ENCODE peak calls at places on chromosome 1, in four cellular contexts. W is OCI-LY7, X is IMR-90, P is cardiac muscle cell. S is an unnamed sample.

GRCh38 chr1:208850441-208850840 is 606.3 kb upstream of the PLXNA2 start:
- DNase-seq in W (no peak), X (no peak), P (no peak), S (no peak)

GRCh38 chr1:20035114-20035513 is 34.9 kb upstream of the PLA2G5 start:
- DNase-seq in W (no peak), X (no peak), P (no peak), S (no peak)

GRCh38 chr1:37809942-37810341 is 1.9 kb upstream of the YRDC start:
- DNase-seq in W (no peak), X (no peak), P (no peak), S (no peak)

GRCh38 chr1:245788886-245789285 is 634.1 kb downstream of the KIF26B start:
- DNase-seq in W (no peak), X (no peak), P (no peak), S (no peak)

GRCh38 chr1:212685429-212685828 is 14.2 kb downstream of the BATF3 start:
- DNase-seq in W (no peak), X (no peak), P (no peak), S (no peak)

GRCh38 chr1:170351368-170351946 is 180.5 kb upstream of the GORAB start:
- DNase-seq in W (no peak), X (no peak), P (no peak), S (no peak)

GRCh38 chr1:114610546-114611245 is 29.3 kb upstream of the BCAS2 start:
- DNase-seq in W (no peak), X (peak), P (no peak), S (no peak)

GRCh38 chr1:42177551-42177981 is 13.0 kb upstream of the GUCA2A start:
- DNase-seq in W (no peak), X (peak), P (no peak), S (no peak)

GRCh38 chr1:112702420-112703261 is 4.3 kb downstream of the RHOC start:
- DNase-seq in W (no peak), X (no peak), P (no peak), S (no peak)

GRCh38 chr1:156928043-156928602 is 7.7 kb downstream of the LRRC71 start:
- DNase-seq in W (no peak), X (no peak), P (no peak), S (no peak)

GRCh38 chr1:247373721-247374141 is 42.1 kb upstream of the ZNF496 start:
- DNase-seq in W (peak), X (peak), P (peak), S (peak)

GRCh38 chr1:71948561-71948960 is 333.8 kb downstream of the NEGR1 start:
- DNase-seq in W (no peak), X (no peak), P (no peak), S (no peak)

GRCh38 chr1:235049217-235049616 is 79.4 kb downstream of the TOMM20 start:
- DNase-seq in W (no peak), X (no peak), P (no peak), S (no peak)

GRCh38 chr1:234170622-234171021 is 202.6 kb upstream of the COA6 start:
- DNase-seq in W (no peak), X (no peak), P (no peak), S (no peak)

GRCh38 chr1:53390261-53390660 is 62.4 kb upstream of the LRP8 start:
- DNase-seq in W (peak), X (no peak), P (no peak), S (peak)

GRCh38 chr1:20551945-20552727 is at the start of gene FAM43B:
- DNase-seq in W (no peak), X (no peak), P (peak), S (peak)

GRCh38 chr1:52294580-52294979 is 71.4 kb downstream of the CC2D1B start:
- DNase-seq in W (no peak), X (peak), P (no peak), S (no peak)

GRCh38 chr1:188127507-188127906 is 1298.8 kb downstream of the PLA2G4A start:
- DNase-seq in W (no peak), X (no peak), P (no peak), S (no peak)

GRCh38 chr1:204429746-204430145 is 18.1 kb upstream of the PPP1R15B start:
- DNase-seq in W (no peak), X (no peak), P (no peak), S (no peak)

GRCh38 chr1:106937104-106937503 is 119.4 kb upstream of the PRMT6 start:
- DNase-seq in W (no peak), X (peak), P (no peak), S (no peak)

GRCh38 chr1:184150776-184151531 is 99.4 kb downstream of the TSEN15 start:
- DNase-seq in W (no peak), X (peak), P (no peak), S (no peak)

GRCh38 chr1:24910751-24911650 is 19.1 kb downstream of the RUNX3 start:
- DNase-seq in W (no peak), X (peak), P (no peak), S (no peak)

GRCh38 chr1:24911651-24912144 is 18.4 kb downstream of the RUNX3 start:
- DNase-seq in W (no peak), X (no peak), P (no peak), S (no peak)

GRCh38 chr1:24910210-24910609 is 19.9 kb downstream of the RUNX3 start:
- DNase-seq in W (no peak), X (no peak), P (no peak), S (no peak)

GRCh38 chr1:24908591-24909259 is 21.4 kb downstream of the RUNX3 start:
- DNase-seq in W (no peak), X (no peak), P (no peak), S (no peak)

GRCh38 chr1:24909388-24909898 is 20.6 kb downstream of the RUNX3 start:
- DNase-seq in W (no peak), X (peak), P (peak), S (peak)
- H3K27ac ChIP-seq in W (no peak), X (no peak), P (no peak), S (no peak)

GRCh38 chr1:213982814-213983588 is 4.8 kb upstream of the PROX1 start:
- DNase-seq in W (no peak), X (no peak), P (peak), S (peak)
- H3K27ac ChIP-seq in W (no peak), X (no peak), P (no peak), S (peak)

GRCh38 chr1:31445951-31446350 is 32.9 kb downstream of the SERINC2 start:
- DNase-seq in W (no peak), X (no peak), P (no peak), S (no peak)
- H3K27ac ChIP-seq in W (no peak), X (no peak), P (no peak), S (no peak)

DNA sequence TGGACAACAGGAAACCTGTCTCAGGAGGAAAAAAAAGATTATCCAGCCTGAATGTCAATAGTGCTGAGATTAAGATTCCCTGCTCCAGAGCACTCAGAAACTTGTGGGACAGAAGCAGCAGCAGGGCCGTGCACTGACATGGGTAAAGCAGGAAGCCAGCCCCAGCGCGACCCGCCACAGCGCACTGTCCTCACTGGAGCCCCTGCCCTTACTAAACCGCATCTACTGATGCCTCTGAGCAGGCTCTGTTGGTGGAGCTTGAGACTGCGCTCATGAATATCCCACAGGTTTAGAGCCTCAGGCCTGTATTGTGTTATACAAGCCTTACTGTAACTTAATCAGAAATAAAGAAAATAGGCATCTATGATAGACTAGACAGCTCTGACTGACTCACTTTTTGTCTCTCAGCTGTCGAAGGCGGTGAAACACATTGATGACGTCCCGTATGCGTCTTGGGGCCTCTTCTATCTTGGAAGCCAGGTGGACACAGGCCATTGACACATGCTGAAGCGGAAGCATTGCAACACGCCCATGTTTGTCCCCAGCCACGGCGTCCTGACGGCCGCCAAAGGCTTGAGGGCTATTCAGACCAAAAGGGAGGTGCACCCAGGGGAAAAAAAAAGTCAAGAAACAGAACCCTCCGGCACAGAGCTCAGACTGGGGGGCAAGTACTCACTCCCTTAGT is 1.2 kb downstream of the CCNL2 start:
- DNase-seq in W (no peak), X (peak), P (no peak), S (no peak)
- H3K27ac ChIP-seq in W (peak), X (peak), P (peak), S (no peak)

GRCh38 chr1:63643517-63643916 is 50.3 kb downstream of the PGM1 start:
- DNase-seq in W (no peak), X (no peak), P (no peak), S (no peak)
- H3K27ac ChIP-seq in W (no peak), X (no peak), P (peak), S (no peak)

GRCh38 chr1:108953452-108953851 is 9.8 kb downstream of the CLCC1 start:
- DNase-seq in W (no peak), X (no peak), P (no peak), S (no peak)
- H3K27ac ChIP-seq in W (no peak), X (no peak), P (no peak), S (no peak)

DNA sequence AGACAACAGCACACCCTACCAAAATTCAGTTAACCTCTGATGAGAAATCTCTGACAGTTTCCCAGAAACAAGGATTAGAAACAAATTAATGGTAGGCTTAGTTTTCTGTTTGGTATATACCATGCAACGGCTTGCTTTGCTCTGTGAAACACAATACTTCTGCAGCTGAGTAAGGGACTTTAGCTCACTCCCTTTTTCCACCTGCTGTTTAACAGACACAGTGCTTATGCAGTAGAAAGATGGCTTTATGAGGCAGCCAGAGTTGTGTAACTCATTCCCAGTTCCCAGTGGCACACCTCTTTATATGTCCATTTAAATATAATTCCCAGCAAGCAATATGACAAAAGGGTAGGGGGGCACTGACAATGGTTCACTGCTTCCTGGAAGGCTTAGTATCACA is 124.0 kb downstream of the PIGK start:
- DNase-seq in W (no peak), X (no peak), P (no peak), S (no peak)
- H3K27ac ChIP-seq in W (no peak), X (no peak), P (no peak), S (no peak)

DNA sequence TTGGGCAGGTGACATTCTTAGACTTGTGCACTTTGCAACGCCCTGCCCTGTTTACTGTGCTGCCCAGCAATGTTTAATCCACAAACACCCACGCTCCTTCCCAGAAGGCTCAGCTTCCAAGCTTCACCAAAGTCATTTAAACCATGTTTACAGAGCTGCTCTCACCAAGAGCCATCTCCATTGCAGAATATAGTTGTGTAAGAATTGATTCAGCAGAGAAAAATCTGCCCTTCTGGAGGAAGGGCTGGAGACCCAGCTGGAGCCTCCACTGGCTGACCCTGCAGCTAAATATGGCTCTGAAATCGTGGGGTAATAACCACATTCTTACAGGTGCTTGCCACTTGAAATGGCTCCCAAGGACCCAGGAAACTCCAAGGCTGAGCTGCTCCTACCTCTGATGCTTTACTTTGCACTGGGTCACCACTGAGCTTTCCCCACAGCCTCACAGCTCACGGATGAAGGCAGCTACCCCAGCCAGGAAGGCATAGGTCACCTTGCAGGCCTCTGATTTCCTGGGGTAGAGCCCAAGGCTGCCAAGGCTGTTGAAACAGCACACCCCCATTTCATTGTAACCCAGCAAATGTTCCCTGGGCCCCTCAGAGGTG is 8.8 kb downstream of the CAPN2 start:
- DNase-seq in W (no peak), X (peak), P (no peak), S (no peak)
- H3K27ac ChIP-seq in W (no peak), X (peak), P (no peak), S (no peak)